ENCODE peak calls at places on chromosomes 1 and 21, in six cellular contexts. A is dorsolateral prefrontal cortex, Q is MM.1S, E is GM12865, H is foreskin fibroblast, X is GM06990. I is an unnamed sample.

GRCh38 chr1:85047472-85048295 is 616 bp downstream of the MCOLN3 start:
- DNase-seq in X (peak; percentile 18), H (peak; percentile 54), E (peak; percentile 24), A (no peak), Q (no peak), I (no peak)

GRCh38 chr21:43835061-43835460 is 30.0 kb upstream of the AGPAT3 start:
- DNase-seq in E (no peak), X (no peak), Q (no peak), A (no peak), H (no peak), I (no peak)

GRCh38 chr1:111989531-111990025 is at the start of gene KCND3:
- DNase-seq in A (peak; percentile 25), Q (peak; percentile 17), X (peak; percentile 14), H (peak; percentile 61), E (peak; percentile 4), I (no peak)

GRCh38 chr1:10398278-10398733 is 558 bp upstream of the PGD start:
- DNase-seq in H (no peak), X (no peak), A (no peak), Q (peak; percentile 12), E (no peak), I (no peak)

GRCh38 chr1:243740255-243740999 is 109.6 kb downstream of the AKT3 start:
- DNase-seq in A (no peak), H (peak; percentile 26), E (no peak), Q (no peak), X (no peak), I (no peak)

GRCh38 chr1:160779662-160780397 is 16.1 kb upstream of the LY9 start:
- DNase-seq in A (no peak), E (peak; percentile 70), Q (no peak), H (no peak), X (no peak), I (no peak)

GRCh38 chr1:221001167-221001566 is 121.9 kb downstream of the HLX start:
- DNase-seq in Q (no peak), E (no peak), H (no peak), X (no peak), A (no peak), I (no peak)

GRCh38 chr1:8276173-8276914 is 41.6 kb upstream of the SLC45A1 start:
- DNase-seq in A (no peak), E (peak; percentile 82), H (no peak), Q (no peak), X (peak; percentile 59), I (peak; percentile 54)

GRCh38 chr1:185823471-185823870 is 89.3 kb downstream of the HMCN1 start:
- DNase-seq in A (no peak), E (no peak), H (peak; percentile 38), X (no peak), Q (no peak), I (no peak)

GRCh38 chr1:93448983-93449805 is 1.3 kb downstream of the FNBP1L start:
- DNase-seq in E (no peak), A (no peak), Q (no peak), H (peak; percentile 71), X (no peak), I (no peak)

GRCh38 chr1:81682490-81682889 is 118.2 kb upstream of the ADGRL2 start:
- DNase-seq in X (no peak), H (no peak), Q (no peak), A (no peak), E (no peak), I (no peak)

GRCh38 chr1:78038491-78038939 is 7.3 kb upstream of the GIPC2 start:
- DNase-seq in H (peak; percentile 32), A (no peak), Q (no peak), E (no peak), X (no peak), I (no peak)

GRCh38 chr1:179296831-179297377 is 3.3 kb downstream of the SOAT1 start:
- DNase-seq in A (no peak), X (no peak), Q (no peak), E (no peak), H (no peak), I (no peak)

GRCh38 chr1:171329251-171329650 is 15.3 kb downstream of the FMO4 start:
- DNase-seq in E (no peak), H (no peak), X (no peak), Q (no peak), A (no peak), I (no peak)

GRCh38 chr1:95635820-95636219 is 401.8 kb downstream of the RWDD3 start:
- DNase-seq in A (no peak), X (no peak), Q (no peak), H (no peak), E (no peak), I (no peak)

GRCh38 chr1:204828352-204828850 is 42.3 kb upstream of the NFASC start:
- DNase-seq in H (peak; percentile 88), X (peak; percentile 34), A (peak; percentile 80), Q (peak; percentile 45), E (peak; percentile 27), I (no peak)

GRCh38 chr1:98421098-98421460 is 240.4 kb upstream of the SNX7 start:
- DNase-seq in Q (no peak), X (no peak), H (peak; percentile 30), E (no peak), A (no peak), I (no peak)

GRCh38 chr1:193747579-193747978 is 561.2 kb upstream of the B3GALT2 start:
- DNase-seq in A (no peak), X (no peak), Q (no peak), E (no peak), H (peak; percentile 25), I (no peak)

GRCh38 chr1:106746448-106747085 is 309.9 kb upstream of the PRMT6 start:
- DNase-seq in A (no peak), E (no peak), X (no peak), H (no peak), Q (no peak), I (no peak)

GRCh38 chr1:44919387-44919786 is 67.0 kb downstream of the EIF2B3 start:
- DNase-seq in H (no peak), Q (no peak), A (no peak), X (no peak), E (no peak), I (no peak)

GRCh38 chr1:53899206-53899628 is 5.2 kb downstream of the DIO1 start:
- DNase-seq in Q (no peak), A (no peak), H (no peak), E (no peak), X (no peak), I (no peak)

GRCh38 chr1:41853907-41854306 is 64.8 kb downstream of the HIVEP3 start:
- DNase-seq in E (no peak), X (no peak), Q (no peak), H (no peak), A (no peak), I (no peak)

GRCh38 chr1:38500352-38500751 is 359.2 kb downstream of the RRAGC start:
- DNase-seq in E (no peak), A (no peak), Q (no peak), H (no peak), X (no peak), I (no peak)
- TF ChIP-seq CTCF in E (peak; percentile 41), A (peak; percentile 25), Q (peak; percentile 47), H (peak; percentile 5), X (peak; percentile 51), I (peak; percentile 74)

GRCh38 chr21:38953516-38953915 is 147.8 kb downstream of the ETS2 start:
- DNase-seq in Q (no peak), X (no peak), E (no peak), H (no peak), A (no peak), I (no peak)
- H3K4me3 ChIP-seq in Q (no peak overlapping the region), X (no peak overlapping the region), E (no peak overlapping the region), H (no peak overlapping the region), A (no peak overlapping the region), I (no peak overlapping the region)

DNA sequence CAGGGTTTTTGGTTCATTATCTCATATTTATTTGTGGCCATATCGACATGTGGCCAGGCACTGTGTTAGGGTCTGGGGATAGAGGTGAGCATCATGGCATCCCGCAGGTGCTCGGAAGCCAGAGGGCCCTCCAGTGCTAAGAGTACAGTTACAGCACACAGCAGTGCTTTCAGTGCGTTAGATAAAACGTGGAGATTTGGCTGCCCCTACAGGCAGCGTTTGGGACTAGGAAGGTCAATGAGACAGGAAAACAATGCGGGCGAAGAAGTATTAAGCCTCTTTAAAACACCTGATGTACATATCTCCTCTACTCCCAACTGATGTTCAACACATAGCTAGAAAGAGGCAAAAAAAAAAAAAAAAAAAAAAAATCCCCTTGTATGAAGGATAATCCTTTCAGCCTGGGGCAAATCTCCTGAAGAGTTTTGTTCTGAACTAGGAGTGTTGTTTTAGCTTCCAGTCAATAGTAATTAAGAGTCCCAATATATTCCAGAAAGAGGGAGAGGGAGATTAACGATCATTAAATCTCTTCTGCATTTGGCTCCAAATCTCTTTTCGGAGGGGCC is 80.1 kb downstream of the CAPZB start:
- DNase-seq in X (no peak), Q (no peak), H (peak; percentile 61), E (no peak), A (no peak), I (no peak)
- TF ChIP-seq CTCF in X (no peak), Q (no peak), H (peak; percentile 31), E (no peak), A (no peak), I (no peak)

GRCh38 chr1:25245809-25246599 is 1.2 kb downstream of the RSRP1 start:
- DNase-seq in H (peak; percentile 49), Q (no peak), A (no peak), X (no peak), E (peak; percentile 24), I (no peak)

GRCh38 chr1:25246600-25247023 is 642 bp downstream of the RSRP1 start:
- DNase-seq in X (no peak), E (peak; percentile 36), Q (no peak), A (peak; percentile 29), H (peak; percentile 42), I (no peak)

GRCh38 chr1:25243907-25244306 is 3.3 kb downstream of the RSRP1 start:
- DNase-seq in H (peak; percentile 35), Q (no peak), X (no peak), A (no peak), E (no peak), I (no peak)

GRCh38 chr1:25247024-25247828 is at the start of gene RSRP1:
- DNase-seq in E (peak; percentile 99), A (peak; percentile 100), X (peak; percentile 98), Q (peak; percentile 99), H (peak; percentile 99), I (peak; percentile 93)

GRCh38 chr1:25245393-25245792 is 1.9 kb downstream of the RSRP1 start:
- DNase-seq in Q (no peak), H (no peak), E (no peak), X (no peak), A (no peak), I (no peak)
- H3K4me3 ChIP-seq in Q (peak overlapping the region; percentile 90), H (peak overlapping the region; percentile 95), E (peak overlapping the region; percentile 73), X (peak overlapping the region; percentile 88), A (peak overlapping the region; percentile 98), I (peak overlapping the region; percentile 67)

GRCh38 chr1:156785458-156785857 is 18.1 kb downstream of the PRCC start:
- DNase-seq in X (no peak), A (no peak), E (no peak), Q (no peak), H (no peak), I (no peak)

GRCh38 chr1:156776942-156777341 is 9.6 kb downstream of the PRCC start:
- DNase-seq in Q (no peak), X (no peak), A (no peak), E (no peak), H (peak; percentile 16), I (no peak)

GRCh38 chr1:156777573-156777972 is 10.2 kb downstream of the PRCC start:
- DNase-seq in H (no peak), E (no peak), A (no peak), X (no peak), Q (no peak), I (no peak)

GRCh38 chr1:156786640-156787039 is 19.3 kb downstream of the PRCC start:
- DNase-seq in H (no peak), A (no peak), Q (no peak), E (no peak), X (no peak), I (no peak)

GRCh38 chr1:156781585-156782186 is 14.4 kb downstream of the PRCC start:
- DNase-seq in H (peak; percentile 77), E (no peak), A (no peak), X (no peak), Q (no peak), I (no peak)
- TF ChIP-seq CTCF in H (no peak), E (no peak), A (no peak), X (no peak), Q (no peak), I (no peak)

I was measured in GM12864.